ENCODE peak calls at places on chromosomes 16 and 17, in seven cellular contexts. K is M059J; X is activated CD4-positive, alpha-beta T cell treated with anti-CD3 and anti-CD28 coated beads for 24 hours; Y is stimulated activated CD8-positive, alpha-beta memory T cell treated with anti-CD3 and anti-CD28 coated beads, Interleukin-4, amount 100 ng/mL, for 24 hours; J is NCI-H510A; R is NCI-H146; S is T-helper 9 cell. L is an unnamed sample.

GRCh38 chr17:57470906-57471305 is 214.6 kb downstream of the MSI2 start:
- DNase-seq in K (no peak), X (no peak), Y (no peak), J (no peak), R (no peak), S (no peak), L (no peak)

GRCh38 chr16:67538666-67539101 is 10.1 kb downstream of the RIPOR1 start:
- DNase-seq in K (peak; percentile 68), X (no peak), Y (no peak), J (no peak), R (no peak), S (no peak), L (no peak)

GRCh38 chr17:72665841-72666518 is 426.5 kb downstream of the SLC39A11 start:
- DNase-seq in K (no peak), X (no peak), Y (no peak), J (no peak), R (peak; percentile 75), S (no peak), L (no peak)

GRCh38 chr16:48441106-48441505 is 55.9 kb upstream of the SIAH1 start:
- DNase-seq in K (no peak), X (no peak), Y (no peak), J (no peak), R (no peak), S (no peak), L (no peak)

GRCh38 chr16:64982581-64982980 is 139.3 kb downstream of the CDH11 start:
- DNase-seq in K (no peak), X (no peak), Y (no peak), J (no peak), R (no peak), S (no peak), L (no peak)

GRCh38 chr17:30716461-30717289 is 107.8 kb downstream of the CRLF3 start:
- DNase-seq in K (peak; percentile 26), X (no peak), Y (no peak), J (no peak), R (no peak), S (no peak), L (no peak)

GRCh38 chr17:80949451-80950421 is 41.9 kb upstream of the CHMP6 start:
- DNase-seq in K (no peak), X (no peak), Y (no peak), J (no peak), R (no peak), S (no peak), L (no peak)

GRCh38 chr16:64440421-64440831 is 681.4 kb downstream of the CDH11 start:
- DNase-seq in K (peak; percentile 98), X (no peak), Y (no peak), J (no peak), R (no peak), S (no peak), L (no peak)

GRCh38 chr17:1267471-1267947 is 2.7 kb upstream of the BHLHA9 start:
- DNase-seq in K (peak; percentile 45), X (no peak), Y (no peak), J (no peak), R (no peak), S (no peak), L (no peak)

L was measured in NCI-H2107.